ENCODE peak calls at places on chromosomes 1 and 21, in six cellular contexts. One of them, this sample, is unnamed.

GRCh38 chr1:58785424-58786058 is 1.7 kb upstream of the JUN start:
- DNase-seq in NCI-H82: peak
- DNase-seq in CD4-positive, alpha-beta T cell: peak
- DNase-seq in DMS79: peak
- DNase-seq in Right ventricle myocardium superior: peak
- DNase-seq in hypothalamus: peak
- DNase-seq in this sample: peak

GRCh38 chr1:44786138-44786840 is 1.7 kb downstream of the BEST4 start:
- DNase-seq in NCI-H82: peak
- DNase-seq in hypothalamus: peak
- DNase-seq in Right ventricle myocardium superior: peak
- DNase-seq in CD4-positive, alpha-beta T cell: peak
- DNase-seq in DMS79: no peak
- DNase-seq in this sample: peak

GRCh38 chr21:46622226-46622625 is 13.2 kb upstream of the PRMT2 start:
- DNase-seq in CD4-positive, alpha-beta T cell: no peak
- DNase-seq in DMS79: no peak
- DNase-seq in NCI-H82: no peak
- DNase-seq in Right ventricle myocardium superior: peak
- DNase-seq in hypothalamus: peak
- DNase-seq in this sample: peak

GRCh38 chr1:207244409-207244801 is 77.1 kb upstream of the CD55 start:
- DNase-seq in Right ventricle myocardium superior: no peak
- DNase-seq in DMS79: no peak
- DNase-seq in hypothalamus: no peak
- DNase-seq in NCI-H82: no peak
- DNase-seq in CD4-positive, alpha-beta T cell: no peak
- DNase-seq in this sample: no peak

GRCh38 chr1:201383647-201384405 is 6.3 kb upstream of the TNNT2 start:
- DNase-seq in NCI-H82: peak
- DNase-seq in CD4-positive, alpha-beta T cell: no peak
- DNase-seq in Right ventricle myocardium superior: no peak
- DNase-seq in DMS79: no peak
- DNase-seq in hypothalamus: no peak
- DNase-seq in this sample: no peak

GRCh38 chr1:173038875-173039554 is 11.7 kb downstream of the TNFSF18 start:
- DNase-seq in NCI-H82: no peak
- DNase-seq in DMS79: no peak
- DNase-seq in hypothalamus: no peak
- DNase-seq in Right ventricle myocardium superior: no peak
- DNase-seq in CD4-positive, alpha-beta T cell: no peak
- DNase-seq in this sample: no peak

GRCh38 chr1:115364044-115364775 is 26.2 kb upstream of the NGF start:
- DNase-seq in Right ventricle myocardium superior: peak
- DNase-seq in NCI-H82: no peak
- DNase-seq in CD4-positive, alpha-beta T cell: no peak
- DNase-seq in DMS79: no peak
- DNase-seq in hypothalamus: no peak
- DNase-seq in this sample: no peak

GRCh38 chr1:61812916-61813315 is 70.6 kb downstream of the PATJ start:
- DNase-seq in NCI-H82: no peak
- DNase-seq in Right ventricle myocardium superior: no peak
- DNase-seq in hypothalamus: no peak
- DNase-seq in CD4-positive, alpha-beta T cell: no peak
- DNase-seq in DMS79: no peak
- DNase-seq in this sample: no peak

GRCh38 chr1:165449121-165449520 is 4.2 kb upstream of the RXRG start:
- DNase-seq in hypothalamus: no peak
- DNase-seq in Right ventricle myocardium superior: no peak
- DNase-seq in CD4-positive, alpha-beta T cell: no peak
- DNase-seq in DMS79: no peak
- DNase-seq in NCI-H82: peak
- DNase-seq in this sample: no peak

GRCh38 chr1:19563336-19564097 is 78.2 kb upstream of the CAPZB start:
- DNase-seq in Right ventricle myocardium superior: peak
- DNase-seq in NCI-H82: no peak
- DNase-seq in CD4-positive, alpha-beta T cell: no peak
- DNase-seq in DMS79: no peak
- DNase-seq in hypothalamus: peak
- DNase-seq in this sample: no peak

GRCh38 chr1:159752135-159752580 is 28.6 kb upstream of the DUSP23 start:
- DNase-seq in NCI-H82: no peak
- DNase-seq in CD4-positive, alpha-beta T cell: no peak
- DNase-seq in hypothalamus: no peak
- DNase-seq in Right ventricle myocardium superior: peak
- DNase-seq in DMS79: no peak
- DNase-seq in this sample: no peak

GRCh38 chr1:13779930-13780329 is 79.9 kb downstream of the PRDM2 start:
- DNase-seq in hypothalamus: no peak
- DNase-seq in Right ventricle myocardium superior: no peak
- DNase-seq in CD4-positive, alpha-beta T cell: no peak
- DNase-seq in NCI-H82: no peak
- DNase-seq in DMS79: no peak
- DNase-seq in this sample: no peak

GRCh38 chr1:214280386-214281029 is 451 bp upstream of the SMYD2 start:
- DNase-seq in NCI-H82: peak
- DNase-seq in hypothalamus: no peak
- DNase-seq in DMS79: peak
- DNase-seq in Right ventricle myocardium superior: peak
- DNase-seq in CD4-positive, alpha-beta T cell: no peak
- DNase-seq in this sample: peak

GRCh38 chr1:3777078-3777547 is 4.6 kb downstream of the SMIM1 start:
- DNase-seq in CD4-positive, alpha-beta T cell: no peak
- DNase-seq in hypothalamus: no peak
- DNase-seq in Right ventricle myocardium superior: no peak
- DNase-seq in NCI-H82: no peak
- DNase-seq in DMS79: peak
- DNase-seq in this sample: no peak

GRCh38 chr1:201771466-201771865 is 57.5 kb upstream of the IPO9 start:
- DNase-seq in CD4-positive, alpha-beta T cell: no peak
- DNase-seq in NCI-H82: no peak
- DNase-seq in Right ventricle myocardium superior: no peak
- DNase-seq in DMS79: no peak
- DNase-seq in hypothalamus: no peak
- DNase-seq in this sample: no peak

GRCh38 chr1:37952738-37953137 is 5.9 kb upstream of the INPP5B start:
- DNase-seq in CD4-positive, alpha-beta T cell: no peak
- DNase-seq in Right ventricle myocardium superior: no peak
- DNase-seq in DMS79: no peak
- DNase-seq in NCI-H82: peak
- DNase-seq in hypothalamus: no peak
- DNase-seq in this sample: no peak

GRCh38 chr1:209652121-209652742 is at the start of gene LAMB3:
- DNase-seq in NCI-H82: no peak
- DNase-seq in DMS79: no peak
- DNase-seq in hypothalamus: no peak
- DNase-seq in Right ventricle myocardium superior: no peak
- DNase-seq in CD4-positive, alpha-beta T cell: no peak
- DNase-seq in this sample: no peak

GRCh38 chr1:243216741-243217140 is 38.3 kb downstream of the CEP170 start:
- DNase-seq in hypothalamus: no peak
- DNase-seq in Right ventricle myocardium superior: no peak
- DNase-seq in NCI-H82: no peak
- DNase-seq in DMS79: no peak
- DNase-seq in CD4-positive, alpha-beta T cell: no peak
- DNase-seq in this sample: no peak

GRCh38 chr1:200901796-200902444 is 7.2 kb downstream of the INAVA start:
- DNase-seq in hypothalamus: no peak
- DNase-seq in CD4-positive, alpha-beta T cell: no peak
- DNase-seq in NCI-H82: peak
- DNase-seq in DMS79: no peak
- DNase-seq in Right ventricle myocardium superior: no peak
- DNase-seq in this sample: no peak

GRCh38 chr1:228141082-228141870 is 1.2 kb downstream of the GUK1 start:
- DNase-seq in NCI-H82: peak
- DNase-seq in Right ventricle myocardium superior: peak
- DNase-seq in DMS79: peak
- DNase-seq in hypothalamus: no peak
- DNase-seq in CD4-positive, alpha-beta T cell: no peak
- DNase-seq in this sample: no peak

GRCh38 chr1:152458384-152459185 is 44.5 kb upstream of the CRNN start:
- DNase-seq in CD4-positive, alpha-beta T cell: peak
- DNase-seq in DMS79: peak
- DNase-seq in NCI-H82: peak
- DNase-seq in Right ventricle myocardium superior: peak
- DNase-seq in hypothalamus: peak
- DNase-seq in this sample: peak

GRCh38 chr1:14726606-14727005 is 128.1 kb downstream of the KAZN start:
- DNase-seq in CD4-positive, alpha-beta T cell: no peak
- DNase-seq in NCI-H82: no peak
- DNase-seq in hypothalamus: no peak
- DNase-seq in DMS79: no peak
- DNase-seq in Right ventricle myocardium superior: no peak
- DNase-seq in this sample: no peak

GRCh38 chr1:11134352-11135266 is 34.9 kb upstream of the EXOSC10 start:
- DNase-seq in DMS79: peak
- DNase-seq in CD4-positive, alpha-beta T cell: no peak
- DNase-seq in Right ventricle myocardium superior: peak
- DNase-seq in NCI-H82: peak
- DNase-seq in hypothalamus: no peak
- DNase-seq in this sample: no peak

GRCh38 chr1:52633291-52633754 is 355 bp downstream of the SHISAL2A start:
- DNase-seq in Right ventricle myocardium superior: no peak
- DNase-seq in hypothalamus: no peak
- DNase-seq in DMS79: no peak
- DNase-seq in CD4-positive, alpha-beta T cell: peak
- DNase-seq in NCI-H82: peak
- DNase-seq in this sample: no peak

This sample was measured in CD4-positive, CD25-positive, alpha-beta regulatory T cell.